ENCODE peak calls at places on chromosomes 3 and 15, in six cellular contexts. P is adrenal gland, A is fibroblast of pulmonary artery, Q is AG04449, W is fibroblast of lung, H is coronary artery. J is an unnamed sample.

GRCh38 chr3:185825639-185826481 is 1.0 kb upstream of the IGF2BP2 start:
- DNase-seq in P (peak), H (no peak), W (peak), A (peak), Q (no peak), J (no peak)

GRCh38 chr3:134423153-134423552 is 48.9 kb upstream of the AMOTL2 start:
- DNase-seq in Q (no peak), P (no peak), W (peak), H (no peak), A (peak), J (no peak)

GRCh38 chr15:51825701-51826100 is 3.8 kb upstream of the TMOD3 start:
- DNase-seq in H (no peak), A (no peak), W (no peak), Q (no peak), P (no peak), J (no peak)

GRCh38 chr3:153038779-153039178 is 123.2 kb upstream of the RAP2B start:
- DNase-seq in W (peak), P (no peak), A (no peak), Q (no peak), H (no peak), J (no peak)

GRCh38 chr15:47415539-47415971 is 301.8 kb upstream of the SEMA6D start:
- DNase-seq in Q (no peak), H (no peak), W (peak), P (no peak), A (peak), J (no peak)

GRCh38 chr15:74913041-74913440 is 6.4 kb upstream of the FAM219B start:
- DNase-seq in H (no peak), W (no peak), P (no peak), A (peak), Q (no peak), J (peak)

GRCh38 chr3:21938267-21938681 is 187.3 kb upstream of the ZNF385D start:
- DNase-seq in Q (no peak), H (no peak), W (no peak), A (no peak), P (no peak), J (no peak)

GRCh38 chr15:73838795-73839565 is 34.4 kb upstream of the TBC1D21 start:
- DNase-seq in P (peak), W (no peak), A (peak), H (no peak), Q (no peak), J (peak)

GRCh38 chr3:144466114-144466513 is 494.5 kb downstream of the DIPK2A start:
- DNase-seq in P (no peak), H (no peak), W (no peak), Q (no peak), A (no peak), J (no peak)

GRCh38 chr3:10235551-10235950 is 12.7 kb upstream of the TATDN2 start:
- DNase-seq in H (no peak), W (no peak), A (no peak), P (no peak), Q (no peak), J (no peak)

GRCh38 chr3:44914936-44915335 is 40.5 kb downstream of the TGM4 start:
- DNase-seq in A (peak), H (no peak), Q (no peak), P (no peak), W (no peak), J (no peak)

GRCh38 chr3:168705412-168705811 is 609.7 kb upstream of the GOLIM4 start:
- DNase-seq in Q (no peak), A (no peak), H (no peak), P (no peak), W (no peak), J (no peak)

GRCh38 chr3:168048414-168049330 is 47.1 kb downstream of the GOLIM4 start:
- DNase-seq in Q (no peak), P (no peak), W (peak), H (no peak), A (no peak), J (no peak)

GRCh38 chr15:101191242-101191641 is 60.6 kb downstream of the CHSY1 start:
- DNase-seq in Q (no peak), P (no peak), W (no peak), H (no peak), A (no peak), J (no peak)

GRCh38 chr15:91385301-91385700 is 285.2 kb downstream of the SV2B start:
- DNase-seq in A (peak), P (no peak), W (peak), Q (no peak), H (no peak), J (no peak)

GRCh38 chr3:53023072-53023823 is 22.6 kb downstream of the SFMBT1 start:
- DNase-seq in W (peak), Q (no peak), P (no peak), H (no peak), A (no peak), J (no peak)

GRCh38 chr3:185264849-185265553 is 11.2 kb upstream of the EHHADH start:
- DNase-seq in P (no peak), W (no peak), H (no peak), Q (no peak), A (no peak), J (no peak)

GRCh38 chr3:51949121-51949520 is 6.1 kb upstream of the GPR62 start:
- DNase-seq in Q (no peak), W (no peak), P (peak), A (no peak), H (no peak), J (no peak)

GRCh38 chr3:185928532-185928931 is 9.3 kb downstream of the TRA2B start:
- DNase-seq in P (no peak), H (no peak), Q (no peak), A (no peak), W (no peak), J (no peak)

GRCh38 chr15:60179786-60180391 is 175.8 kb downstream of the FOXB1 start:
- DNase-seq in H (no peak), A (peak), Q (peak), P (no peak), W (peak), J (no peak)

DNA sequence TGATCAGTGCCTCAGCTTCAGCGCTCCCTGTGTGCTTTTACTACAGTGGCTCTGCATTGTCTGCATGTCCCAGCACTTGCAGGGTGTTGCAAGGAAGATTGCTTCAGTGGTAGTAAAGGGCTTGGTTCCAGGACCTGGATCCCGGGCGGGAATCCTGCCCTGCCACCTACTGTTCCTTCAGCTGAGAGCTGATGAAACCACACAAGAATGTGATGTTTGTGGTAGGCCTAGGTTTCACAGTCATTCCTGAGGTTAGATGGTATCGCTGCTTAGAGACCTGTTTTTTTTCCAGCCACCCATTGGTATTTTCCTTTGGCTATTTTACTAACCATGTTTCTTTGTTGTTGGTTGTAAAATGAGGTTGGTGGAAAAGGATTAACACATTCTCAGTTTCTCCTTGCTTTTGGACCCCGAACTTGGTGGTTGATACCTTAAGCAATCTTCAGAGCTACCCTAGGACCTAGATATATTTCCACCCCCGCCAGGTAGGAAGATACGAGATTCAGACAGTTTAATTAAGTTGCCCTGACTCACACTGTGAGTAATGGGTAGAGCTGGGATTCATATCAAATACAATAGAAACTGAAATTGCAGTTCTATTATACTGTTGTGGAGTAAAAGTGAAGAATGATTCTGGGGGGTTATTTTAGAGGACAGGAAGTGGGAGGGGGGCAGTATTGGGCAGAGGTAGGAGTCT is 11.4 kb downstream of the GPR87 start:
- DNase-seq in Q (peak), P (peak), A (peak), W (peak), H (no peak), J (peak)
- TF ChIP-seq CTCF in Q (peak), P (no peak), A (peak), W (peak), H (no peak), J (peak)

DNA sequence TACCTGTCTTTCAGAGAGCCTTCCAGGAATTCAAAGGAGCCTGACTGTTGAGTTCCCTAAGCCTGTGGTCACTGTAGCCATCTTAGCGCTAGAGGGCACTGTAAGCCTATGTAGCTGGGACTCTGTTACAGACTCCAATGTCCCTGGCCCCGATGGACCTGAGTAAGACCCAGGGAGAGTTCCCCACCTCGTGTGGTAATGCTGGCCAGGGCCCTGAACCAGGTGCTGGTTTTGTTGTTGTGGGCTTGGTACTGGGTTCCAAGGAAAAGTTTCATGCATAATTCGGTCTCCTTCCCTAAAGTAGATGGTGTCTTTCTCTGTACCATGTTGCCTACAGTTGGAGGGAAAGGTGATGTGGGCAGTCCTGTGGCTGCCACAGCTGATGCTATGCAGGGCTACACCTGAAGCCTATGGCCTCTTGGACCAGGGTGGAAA is 32.4 kb downstream of the CDAN1 start:
- DNase-seq in H (peak), A (peak), W (peak), Q (no peak), P (peak), J (peak)
- H3K4me3 ChIP-seq in H (no peak), A (no peak), W (no peak), Q (no peak), P (no peak), J (no peak)

DNA sequence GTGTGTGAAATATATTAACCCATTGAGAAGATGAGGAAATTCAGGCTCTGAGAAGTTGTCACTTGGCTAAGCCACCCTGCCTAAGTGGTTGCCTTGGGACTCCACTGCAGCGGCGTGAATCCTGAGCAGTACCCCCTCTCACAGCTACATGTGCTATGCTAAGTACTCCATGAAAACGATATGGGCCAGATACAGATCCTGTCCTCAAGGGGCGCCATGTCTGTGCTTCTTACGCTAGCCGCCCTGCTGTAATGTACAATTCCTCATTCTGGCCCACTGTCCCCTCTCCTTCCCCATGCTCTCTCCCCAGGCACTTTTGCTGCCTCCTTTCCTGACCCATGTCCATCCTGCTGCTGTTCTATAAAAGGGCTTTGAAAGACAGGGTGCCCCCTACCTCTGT is 140.3 kb downstream of the FEZF2 start:
- DNase-seq in W (no peak), H (no peak), Q (no peak), P (no peak), A (no peak), J (no peak)
- TF ChIP-seq CTCF in W (no peak), H (no peak), Q (no peak), P (no peak), A (no peak), J (no peak)

DNA sequence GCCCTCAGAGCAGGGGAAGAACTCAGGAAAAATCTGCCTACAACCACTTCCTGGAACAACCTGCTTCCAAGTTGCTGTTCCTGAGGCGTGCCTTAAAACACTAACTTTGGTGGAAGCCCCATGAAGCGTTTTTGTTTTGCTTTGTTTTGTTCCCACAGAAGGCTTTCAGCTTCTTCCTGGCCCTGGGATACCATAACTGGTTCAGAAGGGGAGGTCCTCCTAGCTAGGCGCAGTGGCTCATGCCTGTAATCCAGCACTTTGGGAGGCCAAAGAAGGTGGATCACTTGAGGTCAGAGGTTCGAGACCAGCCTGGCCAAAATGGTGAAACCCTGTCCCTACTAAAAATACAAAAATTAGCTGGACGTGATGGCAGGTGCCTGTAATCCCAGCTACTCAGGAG is 1.2 kb upstream of the IP6K1 start:
- DNase-seq in A (no peak), Q (no peak), H (peak), W (no peak), P (no peak), J (no peak)
- H3K4me3 ChIP-seq in A (no peak), Q (no peak), H (no peak), W (no peak), P (no peak), J (no peak)

DNA sequence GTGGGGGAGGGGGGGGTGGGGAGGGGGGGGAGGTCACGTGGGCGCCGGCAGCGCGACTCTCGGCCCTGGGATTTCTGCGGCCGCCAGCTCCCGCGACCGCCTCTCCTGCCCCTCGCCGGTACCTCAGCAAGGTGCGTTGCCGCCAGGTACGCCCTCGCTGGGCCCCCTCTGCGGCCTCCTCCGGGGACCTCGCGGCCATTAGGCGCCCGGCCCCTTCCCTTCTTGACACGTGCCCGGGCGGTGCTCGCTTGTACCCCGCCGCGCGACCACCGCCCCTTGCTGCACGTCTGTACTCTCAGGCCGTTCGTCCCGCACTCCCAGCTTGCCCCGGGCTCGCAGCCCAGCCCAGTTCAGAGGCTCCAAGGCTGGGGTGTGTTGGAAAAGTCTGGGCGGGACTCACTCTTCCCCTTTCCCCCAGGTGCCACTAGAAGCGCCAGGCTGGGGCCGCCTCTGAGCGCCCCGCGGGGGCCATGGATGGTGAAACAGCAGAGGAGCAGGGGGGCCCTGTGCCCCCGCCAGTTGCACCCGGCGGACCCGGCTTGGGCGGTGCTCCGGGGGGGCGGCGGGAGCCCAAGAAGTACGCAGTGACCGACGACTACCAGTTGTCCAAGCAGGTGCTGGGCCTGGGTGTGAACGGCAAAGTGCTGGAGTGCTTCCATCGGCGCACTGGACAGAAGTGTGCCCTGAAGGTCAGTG is at the start of gene MAPKAPK3:
- DNase-seq in W (no peak), H (no peak), A (no peak), P (peak), Q (no peak), J (no peak)
- TF ChIP-seq CTCF in W (no peak), H (no peak), A (no peak), P (no peak), Q (no peak), J (no peak)

GRCh38 chr3:149195221-149195620 is 26.4 kb downstream of the CP start:
- DNase-seq in W (no peak), Q (no peak), P (no peak), A (no peak), H (no peak), J (no peak)

GRCh38 chr3:149198611-149199010 is 23.0 kb downstream of the CP start:
- DNase-seq in H (no peak), W (peak), Q (no peak), P (no peak), A (no peak), J (no peak)

GRCh38 chr3:149199474-149199873 is 22.2 kb downstream of the CP start:
- DNase-seq in H (no peak), P (no peak), A (peak), Q (no peak), W (peak), J (no peak)

GRCh38 chr3:149197669-149198068 is 24.0 kb downstream of the CP start:
- DNase-seq in Q (no peak), W (no peak), P (no peak), H (no peak), A (no peak), J (no peak)
- H3K4me3 ChIP-seq in Q (no peak), W (no peak), P (no peak), H (no peak), A (peak), J (no peak)

DNA sequence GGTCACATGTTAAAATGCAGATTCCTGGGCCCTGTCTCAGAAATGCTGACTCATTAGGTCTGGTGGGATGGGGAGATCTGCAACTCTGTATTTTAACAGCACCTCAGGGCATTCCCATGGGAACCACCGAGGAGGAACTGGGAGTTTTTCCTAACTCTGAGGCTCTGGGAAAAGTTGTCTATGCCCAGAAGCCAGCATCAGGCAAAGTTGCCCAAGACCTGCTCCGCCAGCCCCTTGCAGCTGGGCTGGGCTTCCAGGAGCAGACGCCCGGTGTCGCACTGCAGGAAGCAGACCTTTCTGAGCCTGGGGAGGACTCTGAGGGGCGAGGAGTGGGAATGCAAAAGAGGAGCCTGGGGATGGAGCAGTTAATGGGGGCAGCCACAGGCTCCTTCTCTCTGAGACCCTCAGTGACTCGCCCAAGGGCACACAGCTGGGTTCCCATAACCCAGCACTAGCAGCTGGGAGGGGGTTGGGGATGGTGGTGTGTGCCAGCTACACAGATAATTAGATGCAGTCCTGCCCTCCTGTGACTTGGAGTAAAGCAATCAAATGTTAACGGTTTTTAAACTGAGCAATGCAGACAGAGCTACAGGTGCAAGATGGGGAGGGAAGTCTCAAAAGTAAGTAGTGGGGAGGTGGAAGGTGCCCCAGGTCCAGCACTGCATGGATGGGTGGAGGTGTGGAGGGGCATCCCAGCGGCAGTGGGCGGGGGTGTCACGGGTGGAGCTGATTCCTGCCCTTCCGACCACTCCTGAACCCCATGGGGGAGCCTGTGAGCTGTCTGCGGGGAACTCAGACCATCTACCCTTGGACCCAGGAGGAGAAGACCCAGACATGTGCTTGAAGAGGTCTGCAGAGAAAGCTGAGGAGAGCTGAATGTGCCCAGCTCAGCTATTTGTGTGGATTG is 100.4 kb downstream of the LSM3 start:
- DNase-seq in Q (no peak), A (peak), W (no peak), P (no peak), H (no peak), J (no peak)
- TF ChIP-seq CTCF in Q (no peak), A (no peak), W (no peak), P (no peak), H (no peak), J (no peak)

GRCh38 chr3:66186545-66186944 is 34.3 kb upstream of the SLC25A26 start:
- DNase-seq in Q (no peak), P (no peak), H (no peak), A (no peak), W (no peak), J (no peak)
- H3K4me3 ChIP-seq in Q (no peak), P (no peak), H (no peak), A (no peak), W (no peak), J (no peak)

GRCh38 chr15:77784361-77785292 is 151.9 kb upstream of the LINGO1 start:
- DNase-seq in A (peak), H (no peak), P (no peak), Q (no peak), W (no peak), J (no peak)
- TF ChIP-seq CTCF in A (peak), H (no peak), P (no peak), Q (peak), W (peak), J (no peak)

J was measured in LNCaP clone FGC.